ENCODE peak calls at places on chromosome 3, in seven cellular contexts. K is MM.1S; U is choroid plexus epithelial cell; Q is hepatocyte; N is GM12865; Y is AG09309; S is naive thymus-derived CD4-positive, alpha-beta T cell. L is an unnamed sample.

GRCh38 chr3:99972380-99973104 is 141.8 kb downstream of the FILIP1L start:
- DNase-seq in K (no peak), Y (no peak), S (no peak), Q (no peak), U (no peak), N (no peak), L (no peak)

GRCh38 chr3:13193320-13194284 is 120.4 kb upstream of the IQSEC1 start:
- DNase-seq in S (no peak), Y (no peak), Q (no peak), N (no peak), U (no peak), K (no peak), L (no peak)

GRCh38 chr3:123412811-123413588 is 35.9 kb downstream of the ADCY5 start:
- DNase-seq in S (no peak), Y (no peak), U (no peak), N (no peak), Q (peak), K (no peak), L (no peak)

GRCh38 chr3:7793786-7794185 is 707.8 kb upstream of the LMCD1 start:
- DNase-seq in U (no peak), S (no peak), Q (no peak), N (no peak), K (no peak), Y (no peak), L (no peak)

GRCh38 chr3:112557980-112558379 is 3.8 kb downstream of the ATG3 start:
- DNase-seq in Q (no peak), S (no peak), Y (no peak), U (no peak), N (no peak), K (no peak), L (no peak)

GRCh38 chr3:155938409-155938808 is 68.0 kb downstream of the GMPS start:
- DNase-seq in U (no peak), S (no peak), Q (no peak), N (no peak), Y (no peak), K (no peak), L (no peak)

GRCh38 chr3:52570076-52570475 is 33.7 kb downstream of the UQCC5 start:
- DNase-seq in S (no peak), U (peak), N (no peak), Y (no peak), Q (peak), K (no peak), L (no peak)

GRCh38 chr3:106229495-106230278 is 360.9 kb upstream of the CBLB start:
- DNase-seq in U (no peak), Q (no peak), Y (no peak), K (no peak), N (no peak), S (no peak), L (no peak)

GRCh38 chr3:60501303-60501702 is 749.9 kb downstream of the FHIT start:
- DNase-seq in U (no peak), Y (no peak), K (no peak), Q (no peak), N (no peak), S (no peak), L (no peak)

GRCh38 chr3:120552184-120553020 is 43.7 kb upstream of the NDUFB4 start:
- DNase-seq in Y (no peak), U (no peak), Q (no peak), N (no peak), S (no peak), K (no peak), L (no peak)

DNA sequence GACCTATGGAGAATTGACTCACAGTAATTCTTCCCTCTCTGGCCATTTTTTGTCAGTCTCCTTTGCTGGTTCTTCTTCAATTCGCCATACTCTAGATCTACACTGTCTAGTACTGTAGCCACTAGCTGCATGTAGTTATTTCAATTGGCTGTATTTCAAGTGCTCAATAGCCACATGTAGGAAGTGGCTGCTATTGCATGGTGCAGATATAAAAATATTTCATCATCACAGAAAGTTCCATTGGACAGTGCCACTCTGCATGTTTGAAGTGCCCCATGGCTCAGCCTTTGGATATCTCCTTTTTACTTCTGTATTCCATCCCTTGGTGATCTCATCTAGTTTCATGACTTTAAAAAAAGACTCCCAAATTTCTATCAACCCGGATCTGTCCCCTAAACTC is 22.1 kb downstream of the PPP2R3A start:
- DNase-seq in N (no peak), U (no peak), Q (no peak), Y (no peak), S (no peak), K (no peak), L (no peak)
- H3K4me3 ChIP-seq in N (no peak), U (no peak), Q (no peak), Y (no peak), S (no peak), K (no peak), L (no peak)

GRCh38 chr3:115671761-115672455 is 48.6 kb downstream of the GAP43 start:
- DNase-seq in K (peak), U (peak), Q (no peak), N (peak), Y (no peak), S (no peak), L (no peak)
- H3K4me3 ChIP-seq in K (no peak), U (no peak), Q (no peak), N (no peak), Y (no peak), S (no peak), L (no peak)

GRCh38 chr3:115658337-115659181 is 35.2 kb downstream of the GAP43 start:
- DNase-seq in Q (peak), Y (peak), U (peak), K (peak), N (peak), S (peak), L (no peak)
- H3K4me3 ChIP-seq in Q (peak), Y (peak), U (peak), K (peak), N (peak), S (peak), L (peak)

GRCh38 chr3:14431556-14431927 is 29.1 kb downstream of the SLC6A6 start:
- DNase-seq in N (peak), Y (no peak), Q (no peak), S (no peak), U (no peak), K (no peak), L (no peak)
- H3K4me3 ChIP-seq in N (peak), Y (no peak), Q (no peak), S (peak), U (no peak), K (peak), L (peak)